ENCODE peak calls at places on chromosomes 2 and 18, in nine cellular contexts. J, N, G, D, M, L, Q, S and B are unnamed samples.

GRCh38 chr2:28408764-28409599 is 16.3 kb downstream of the FOSL2 start:
- DNase-seq in M (peak; percentile 74), S (no peak), Q (no peak), D (peak; percentile 69), L (peak; percentile 61), G (no peak), N (no peak), J (no peak), B (peak; percentile 95)

GRCh38 chr2:227447606-227448005 is 24.4 kb upstream of the AGFG1 start:
- DNase-seq in S (no peak), J (no peak), L (peak; percentile 61), G (no peak), M (peak; percentile 29), N (peak; percentile 56), Q (no peak), D (peak; percentile 37), B (no peak)

GRCh38 chr18:58221060-58221725 is 177.2 kb downstream of the NEDD4L start:
- DNase-seq in Q (no peak), N (no peak), G (no peak), L (peak; percentile 18), J (no peak), S (no peak), M (peak; percentile 48), D (peak; percentile 32), B (peak; percentile 92)

GRCh38 chr2:121002597-121002996 is 266.9 kb downstream of the GLI2 start:
- DNase-seq in N (no peak), Q (no peak), S (no peak), M (no peak), J (no peak), G (no peak), L (no peak), D (no peak), B (no peak)

GRCh38 chr2:26462511-26463251 is 15.2 kb downstream of the OTOF start:
- DNase-seq in M (peak; percentile 56), D (peak; percentile 48), L (peak; percentile 45), J (no peak), S (no peak), G (peak; percentile 81), Q (no peak), N (no peak), B (peak; percentile 26)

GRCh38 chr2:103792039-103792438 is 1030.2 kb downstream of the TMEM182 start:
- DNase-seq in G (no peak), J (no peak), S (no peak), Q (no peak), L (no peak), M (no peak), D (no peak), N (no peak), B (no peak)

GRCh38 chr18:48806551-48807261 is 144.1 kb downstream of the SMAD7 start:
- DNase-seq in S (peak; percentile 50), N (no peak), D (peak; percentile 20), Q (peak; percentile 78), L (no peak), J (peak; percentile 23), M (no peak), G (no peak), B (no peak)

GRCh38 chr2:119723784-119724467 is 35.8 kb upstream of the PTPN4 start:
- DNase-seq in G (no peak), N (no peak), D (peak; percentile 9), M (no peak), J (no peak), Q (no peak), L (no peak), S (no peak), B (no peak)

GRCh38 chr2:101173707-101174295 is 22.6 kb upstream of the TBC1D8 start:
- DNase-seq in D (no peak), Q (no peak), S (no peak), N (no peak), M (no peak), G (no peak), J (no peak), L (no peak), B (no peak)

DNA sequence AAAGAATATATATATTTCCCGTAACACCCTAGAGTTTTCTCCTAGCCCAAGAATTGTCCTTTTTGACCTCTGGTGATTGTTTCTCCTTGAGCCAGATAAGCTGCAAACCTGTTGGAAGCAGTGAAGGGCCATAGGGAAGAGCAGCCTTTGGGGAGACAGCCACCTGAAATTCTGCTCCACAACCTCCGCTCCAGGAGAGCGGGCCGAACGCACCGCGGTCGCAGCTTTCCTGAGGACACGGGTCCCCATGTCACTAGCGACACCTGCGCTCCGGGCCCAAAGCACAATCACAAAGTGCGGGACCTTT is 620 bp upstream of the DSG2 start:
- DNase-seq in N (no peak), J (no peak), D (no peak), G (no peak), S (no peak), L (no peak), M (no peak), Q (no peak), B (no peak)
- H3K4me3 ChIP-seq in N (no peak overlapping the region), J (no peak overlapping the region), D (no peak overlapping the region), G (no peak overlapping the region), S (peak overlapping the region; percentile 80), L (no peak overlapping the region), M (peak overlapping the region; percentile 86), Q (peak overlapping the region; percentile 51), B (peak overlapping the region; percentile 95)

DNA sequence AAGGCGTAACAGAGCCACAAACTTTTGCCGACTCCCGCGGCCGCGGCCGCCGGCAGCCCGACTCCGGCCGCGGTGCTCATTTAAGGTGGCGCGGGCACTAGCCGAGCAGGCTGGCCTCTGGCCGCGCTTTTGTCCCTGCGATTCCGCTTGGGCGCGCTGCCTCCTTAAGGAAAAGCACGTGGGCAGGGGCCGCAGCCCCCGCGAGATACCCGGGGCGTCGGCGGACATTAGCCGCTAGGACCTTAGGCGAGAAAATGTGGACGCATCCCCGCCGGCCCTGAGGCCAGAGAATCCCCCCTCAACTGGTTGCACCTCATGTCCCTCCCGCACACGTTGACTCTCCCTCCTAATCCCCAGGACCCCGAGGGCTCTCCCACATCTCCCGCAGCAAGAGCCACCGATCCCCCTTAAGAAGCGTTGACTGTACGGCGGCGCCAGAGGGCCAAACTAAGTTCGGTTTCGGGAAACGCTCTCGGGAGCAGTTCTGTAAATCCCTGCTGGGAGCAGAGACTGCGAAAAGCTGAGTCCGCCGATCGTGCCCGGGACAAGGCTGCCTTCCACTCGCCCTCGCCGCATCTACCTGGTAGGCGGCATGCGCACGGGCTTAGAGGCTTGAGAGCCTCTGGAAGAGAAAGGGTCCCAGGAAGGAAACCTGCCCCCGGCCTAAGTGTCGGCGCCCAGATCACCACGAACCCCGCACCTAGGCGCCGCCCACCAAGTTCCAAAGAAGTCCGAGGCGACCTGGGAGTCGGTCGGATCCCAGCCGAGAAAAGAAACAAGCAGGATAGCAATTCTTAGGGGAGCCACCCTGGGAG is 1.8 kb upstream of the SATB2 start:
- DNase-seq in L (peak; percentile 94), M (peak; percentile 96), S (peak; percentile 95), J (peak; percentile 92), Q (peak; percentile 86), G (peak; percentile 83), N (peak; percentile 90), D (peak; percentile 98), B (peak; percentile 75)
- TF ChIP-seq CTCF in L (no peak), M (no peak), S (peak; percentile 10), J (no peak), Q (no peak), G (no peak), N (no peak), D (no peak), B (no peak)

DNA sequence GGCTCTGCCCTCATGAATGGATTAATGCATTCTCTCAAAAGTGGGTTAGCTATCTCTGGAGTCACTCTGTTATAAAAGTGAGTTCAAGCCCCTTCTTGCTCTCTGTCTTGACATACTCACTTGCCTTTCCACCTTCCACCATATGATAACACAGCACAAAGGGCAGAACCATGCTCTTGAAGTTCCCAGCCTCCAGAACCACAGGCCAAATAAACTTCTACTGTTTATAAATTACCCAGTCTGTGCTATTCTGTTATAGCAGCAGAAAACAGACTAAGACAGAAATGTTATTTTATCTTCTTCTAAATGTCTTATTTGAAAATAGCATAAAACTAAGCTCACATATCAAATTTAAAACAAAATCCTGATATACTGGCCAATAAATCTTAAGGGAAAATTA is 15.0 kb downstream of the RAB1A start:
- DNase-seq in J (no peak), D (no peak), Q (no peak), N (no peak), G (no peak), S (no peak), M (no peak), L (no peak), B (no peak)
- H3K4me3 ChIP-seq in J (no peak overlapping the region), D (no peak overlapping the region), Q (no peak overlapping the region), N (no peak overlapping the region), G (no peak overlapping the region), S (no peak overlapping the region), M (no peak overlapping the region), L (no peak overlapping the region), B (no peak overlapping the region)

DNA sequence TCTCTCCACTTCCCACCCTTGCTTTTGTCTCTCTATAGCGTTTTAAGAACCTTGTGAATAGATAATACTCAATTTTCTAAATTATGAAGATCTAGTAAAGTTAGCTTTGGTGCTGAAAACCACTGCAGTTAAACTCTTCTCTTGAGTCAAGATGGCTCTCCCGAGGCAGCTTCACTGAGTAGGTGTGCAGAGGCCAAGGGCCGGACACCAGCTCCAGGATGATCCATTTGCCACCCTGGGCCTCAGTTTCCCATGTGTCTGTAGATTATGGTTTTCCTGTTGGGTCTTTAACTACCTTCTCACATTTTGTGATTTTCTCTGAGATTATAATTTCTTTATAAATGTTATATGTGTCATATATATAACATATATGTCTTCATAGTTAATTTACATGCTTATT is 68.5 kb upstream of the SH3RF3 start:
- DNase-seq in L (no peak), S (no peak), M (no peak), N (no peak), D (no peak), Q (peak; percentile 18), J (no peak), G (no peak), B (no peak)
- TF ChIP-seq CTCF in L (no peak), S (no peak), M (no peak), N (no peak), D (no peak), Q (no peak), J (no peak), G (no peak), B (no peak)